ENCODE peak calls at places on chromosomes 16 and 17, in six cellular contexts. O is transverse colon, T is A549, L is SK-N-SH, K is stomach, C is H1. Z is an unnamed sample. For H3K4me1, the result is how much of the 10 kb centered on the place peaks cover.

GRCh38 chr17:48261297-48261880 is 153.8 kb downstream of the SNX11 start:
- DNase-seq in O (peak), T (peak), L (peak), K (no peak), C (peak), Z (no peak)

GRCh38 chr16:89357055-89357454 is 133.3 kb downstream of the ANKRD11 start:
- DNase-seq in O (no peak), T (no peak), L (no peak), K (no peak), C (no peak), Z (no peak)

GRCh38 chr17:8393470-8394231 is 4.0 kb downstream of the RNF222 start:
- DNase-seq in O (peak), T (no peak), L (no peak), K (no peak), C (no peak), Z (no peak)

GRCh38 chr16:995087-995486 is 13.5 kb downstream of the SOX8 start:
- DNase-seq in O (no peak), T (no peak), L (no peak), K (no peak), C (no peak), Z (no peak)

GRCh38 chr17:57562231-57562630 is 182.9 kb downstream of the CCDC182 start:
- DNase-seq in O (no peak), T (no peak), L (no peak), K (no peak), C (no peak), Z (no peak)

GRCh38 chr16:1751946-1752345 is 19.4 kb downstream of the NME3 start:
- DNase-seq in O (no peak), T (no peak), L (no peak), K (no peak), C (no peak), Z (no peak)

GRCh38 chr16:9050102-9050830 is 41.2 kb upstream of the HAPSTR1 start:
- DNase-seq in O (no peak), T (peak), L (peak), K (no peak), C (peak), Z (no peak)

GRCh38 chr17:40356906-40357861 is 7.4 kb downstream of the GJD3 start:
- DNase-seq in O (no peak), T (no peak), L (no peak), K (no peak), C (no peak), Z (peak)

GRCh38 chr17:63774982-63775290 is 966 bp downstream of the DDX42 start:
- DNase-seq in O (no peak), T (no peak), L (no peak), K (no peak), C (no peak), Z (no peak)

GRCh38 chr17:72706396-72706981 is 386.0 kb downstream of the SLC39A11 start:
- DNase-seq in O (no peak), T (peak), L (no peak), K (no peak), C (no peak), Z (no peak)

GRCh38 chr17:73247728-73248127 is 14.0 kb downstream of the CPSF4L start:
- DNase-seq in O (no peak), T (peak), L (no peak), K (no peak), C (no peak), Z (no peak)

GRCh38 chr17:49003557-49004511 is 6.6 kb downstream of the IGF2BP1 start:
- DNase-seq in O (no peak), T (no peak), L (no peak), K (no peak), C (no peak), Z (no peak)

GRCh38 chr16:86344881-86345280 is 165.4 kb upstream of the FOXF1 start:
- DNase-seq in O (no peak), T (no peak), L (no peak), K (no peak), C (no peak), Z (no peak)

GRCh38 chr17:38559025-38559879 is 46.5 kb downstream of the SRCIN1 start:
- DNase-seq in O (peak), T (peak), L (no peak), K (peak), C (peak), Z (peak)

GRCh38 chr17:48259710-48260291 is 152.2 kb downstream of the SNX11 start:
- DNase-seq in O (no peak), T (peak), L (no peak), K (no peak), C (no peak), Z (no peak)

GRCh38 chr17:12727076-12727750 is 61.5 kb downstream of the MYOCD start:
- DNase-seq in O (no peak), T (peak), L (no peak), K (no peak), C (no peak), Z (no peak)

GRCh38 chr17:48609754-48610281 is 999 bp downstream of the HOXB7 start:
- DNase-seq in O (no peak), T (no peak), L (no peak), K (no peak), C (no peak), Z (no peak)

GRCh38 chr16:13959626-13960025 is 39.7 kb downstream of the ERCC4 start:
- DNase-seq in O (no peak), T (no peak), L (no peak), K (no peak), C (no peak), Z (no peak)

DNA sequence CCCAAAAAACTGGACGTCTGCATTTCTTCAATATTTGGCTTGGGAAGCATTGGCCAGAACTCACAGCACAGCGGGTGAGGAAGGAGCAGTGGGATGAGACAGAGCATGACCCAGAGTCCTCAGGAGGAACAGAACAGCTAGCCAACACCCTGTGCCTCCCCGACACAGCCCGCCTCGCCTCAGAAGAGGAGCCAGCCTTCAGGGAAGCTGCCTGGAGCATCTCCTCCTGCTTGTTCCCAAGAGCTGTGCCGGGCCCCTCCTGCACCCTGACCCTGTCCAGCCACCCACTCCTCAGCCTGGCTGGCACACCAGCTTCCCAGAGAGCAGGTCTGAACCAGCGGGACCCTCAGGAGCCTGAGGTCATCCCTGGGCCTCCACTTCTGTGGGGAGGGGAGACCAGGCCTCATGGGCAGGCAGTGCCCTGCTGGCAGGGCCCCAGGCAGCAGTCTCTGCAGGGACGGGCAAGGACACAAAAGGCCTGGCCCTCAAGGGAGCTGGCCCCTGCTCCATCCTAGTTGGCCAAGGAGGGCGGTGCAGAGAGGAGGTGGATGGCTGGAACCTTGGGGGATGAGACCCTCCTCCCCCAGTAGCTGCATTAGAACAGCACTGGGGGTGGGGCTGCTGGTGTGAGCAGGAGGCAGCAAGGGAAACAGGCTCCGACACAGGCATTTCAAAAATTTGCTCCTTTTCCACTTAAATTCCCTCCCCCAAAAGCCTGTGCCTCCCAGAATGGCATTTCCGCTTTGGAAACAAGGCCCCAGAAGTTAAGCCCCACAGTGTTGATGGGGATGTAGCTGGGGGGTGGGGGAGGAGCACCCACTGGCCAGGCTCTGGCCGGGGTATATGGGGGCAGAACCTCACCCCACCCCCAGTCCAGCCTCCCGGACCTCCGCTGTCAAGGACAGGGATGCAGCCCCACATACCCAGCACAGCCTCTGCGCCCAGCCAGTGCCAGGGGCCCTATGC is 1.8 kb upstream of the BCAR1 start:
- DNase-seq in O (no peak), T (no peak), L (no peak), K (no peak), C (peak), Z (no peak)
- H3K4me1 ChIP-seq in O (half or more), T (half or more), L (half or more), K (half or more), C (half or more), Z (half or more)

GRCh38 chr17:41624208-41625101 is at the start of gene KRT17:
- DNase-seq in O (no peak), T (no peak), L (no peak), K (no peak), C (no peak), Z (no peak)
- TF ChIP-seq EP300 in O (no peak), T (no peak), L (no peak), K (no peak), C (no peak), Z (no peak)

GRCh38 chr17:76197911-76198310 is 42.4 kb downstream of the RNF157 start:
- DNase-seq in O (no peak), T (no peak), L (no peak), K (no peak), C (no peak), Z (no peak)
- H3K27ac ChIP-seq in O (no peak), T (no peak), L (no peak), K (no peak), C (no peak), Z (no peak)

GRCh38 chr16:3935921-3936320 is 55.4 kb upstream of the CREBBP start:
- DNase-seq in O (no peak), T (no peak), L (no peak), K (no peak), C (no peak), Z (no peak)
- H3K4me1 ChIP-seq in O (under half), T (under half), L (under half), K (under half), C (under half), Z (under half)